ENCODE peak calls at places on chromosomes 5 and 9, in ten cellular contexts. V, Q, F, O, A, I, E, Z, T and U are unnamed samples.

GRCh38 chr9:134585746-134586706 is 55.6 kb upstream of the COL5A1 start:
- DNase-seq in V (no peak), Q (no peak), F (peak; percentile 12), O (peak; percentile 56), A (peak; percentile 86), I (no peak), E (no peak), Z (no peak), T (no peak), U (no peak)

GRCh38 chr9:129773262-129774048 is 20.6 kb upstream of the PTGES start:
- DNase-seq in V (no peak), Q (peak; percentile 34), F (peak; percentile 87), O (no peak), A (peak; percentile 95), I (no peak), E (no peak), Z (no peak), T (no peak), U (no peak)

GRCh38 chr5:59034498-59035186 is 451.8 kb downstream of the RAB3C start:
- DNase-seq in V (peak; percentile 7), Q (peak; percentile 60), F (peak; percentile 8), O (peak; percentile 8), A (peak; percentile 65), I (no peak), E (no peak), Z (no peak), T (no peak), U (no peak)

GRCh38 chr9:25396828-25397227 is 281.4 kb downstream of the TUSC1 start:
- DNase-seq in V (no peak), Q (no peak), F (no peak), O (no peak), A (no peak), I (no peak), E (no peak), Z (no peak), T (no peak), U (peak; percentile 39)

GRCh38 chr5:180138214-180138975 is 66.8 kb upstream of the RNF130 start:
- DNase-seq in V (no peak), Q (no peak), F (no peak), O (no peak), A (no peak), I (no peak), E (no peak), Z (no peak), T (no peak), U (no peak)

GRCh38 chr9:130576176-130576575 is 3.2 kb upstream of the FUBP3 start:
- DNase-seq in V (no peak), Q (no peak), F (no peak), O (no peak), A (no peak), I (no peak), E (no peak), Z (no peak), T (no peak), U (no peak)

GRCh38 chr9:84669293-84670105 is at the start of gene NTRK2:
- DNase-seq in V (peak; percentile 86), Q (peak; percentile 53), F (no peak), O (peak; percentile 27), A (peak; percentile 31), I (peak; percentile 40), E (peak; percentile 87), Z (no peak), T (no peak), U (no peak)

GRCh38 chr5:17056056-17056690 is 120.1 kb upstream of the MYO10 start:
- DNase-seq in V (peak; percentile 70), Q (no peak), F (no peak), O (no peak), A (peak; percentile 23), I (no peak), E (no peak), Z (no peak), T (no peak), U (no peak)

GRCh38 chr9:136543280-136543679 is 2.6 kb downstream of the NOTCH1 start:
- DNase-seq in V (no peak), Q (peak; percentile 31), F (no peak), O (no peak), A (no peak), I (no peak), E (no peak), Z (no peak), T (no peak), U (no peak)